ENCODE peak calls at places on chromosomes 3 and 15, in five cellular contexts. H, U, I, G and M are unnamed samples.

GRCh38 chr3:36868614-36869436 is 76.0 kb downstream of the TRANK1 start:
- DNase-seq in H (peak; percentile 4), U (peak; percentile 13), I (no peak), G (peak; percentile 37), M (peak; percentile 44)

GRCh38 chr15:73560501-73561117 is 72.6 kb downstream of the NPTN start:
- DNase-seq in H (no peak), U (no peak), I (no peak), G (no peak), M (no peak)

GRCh38 chr3:190301591-190301990 is 20.7 kb downstream of the CLDN1 start:
- DNase-seq in H (no peak), U (no peak), I (no peak), G (no peak), M (no peak)

GRCh38 chr15:74265046-74265639 is 29.0 kb downstream of the CCDC33 start:
- DNase-seq in H (no peak), U (no peak), I (peak; percentile 46), G (no peak), M (no peak)

GRCh38 chr3:149964296-149964695 is 6.4 kb downstream of the PFN2 start:
- DNase-seq in H (no peak), U (no peak), I (no peak), G (no peak), M (no peak)

GRCh38 chr15:82944840-82945239 is 7.7 kb downstream of the HOMER2 start:
- DNase-seq in H (no peak), U (no peak), I (no peak), G (no peak), M (no peak)

GRCh38 chr3:141763088-141763750 is at the start of gene GRK7:
- DNase-seq in H (no peak), U (no peak), I (no peak), G (no peak), M (no peak)

GRCh38 chr15:47360296-47360695 is 357.0 kb upstream of the SEMA6D start:
- DNase-seq in H (no peak), U (no peak), I (no peak), G (no peak), M (no peak)

GRCh38 chr3:99984668-99985067 is 129.6 kb downstream of the FILIP1L start:
- DNase-seq in H (no peak), U (no peak), I (no peak), G (no peak), M (no peak)

GRCh38 chr15:74959643-74959939 is 3.0 kb upstream of the RPP25 start:
- DNase-seq in H (no peak), U (no peak), I (no peak), G (no peak), M (no peak)

GRCh38 chr3:146308222-146308621 is 57.3 kb upstream of the PLSCR4 start:
- DNase-seq in H (no peak), U (no peak), I (no peak), G (no peak), M (no peak)

GRCh38 chr3:153970735-153971347 is 150.3 kb upstream of the ARHGEF26 start:
- DNase-seq in H (no peak), U (no peak), I (no peak), G (no peak), M (no peak)

GRCh38 chr15:68277605-68278344 is at the start of gene FEM1B:
- DNase-seq in H (peak; percentile 90), U (peak; percentile 85), I (peak; percentile 95), G (peak; percentile 92), M (peak; percentile 52)
- TF ChIP-seq POLR2A in H (peak; percentile 94), U (peak; percentile 88), I (no peak), G (peak; percentile 86), M (peak; percentile 36)

GRCh38 chr3:112115806-112116383 is 17.2 kb downstream of the GCSAM start:
- DNase-seq in H (no peak), U (no peak), I (no peak), G (no peak), M (no peak)
- TF ChIP-seq POLR2A in H (no peak), U (peak; percentile 34), I (no peak), G (no peak), M (no peak)

GRCh38 chr15:67093146-67093874 is 27.9 kb downstream of the SMAD3 start:
- DNase-seq in H (no peak), U (no peak), I (peak; percentile 51), G (peak; percentile 49), M (no peak)

GRCh38 chr15:67092726-67093125 is 27.3 kb downstream of the SMAD3 start:
- DNase-seq in H (no peak), U (no peak), I (no peak), G (no peak), M (no peak)

GRCh38 chr15:67091073-67091965 is 25.9 kb downstream of the SMAD3 start:
- DNase-seq in H (peak; percentile 89), U (no peak), I (peak; percentile 85), G (peak; percentile 72), M (peak; percentile 47)

GRCh38 chr15:67090297-67091072 is 25.1 kb downstream of the SMAD3 start:
- DNase-seq in H (no peak), U (no peak), I (no peak), G (no peak), M (no peak)

GRCh38 chr15:67091966-67092677 is 26.7 kb downstream of the SMAD3 start:
- DNase-seq in H (no peak), U (no peak), I (no peak), G (no peak), M (no peak)
- TF ChIP-seq POLR2A in H (no peak), U (no peak), I (no peak), G (no peak), M (no peak)

DNA sequence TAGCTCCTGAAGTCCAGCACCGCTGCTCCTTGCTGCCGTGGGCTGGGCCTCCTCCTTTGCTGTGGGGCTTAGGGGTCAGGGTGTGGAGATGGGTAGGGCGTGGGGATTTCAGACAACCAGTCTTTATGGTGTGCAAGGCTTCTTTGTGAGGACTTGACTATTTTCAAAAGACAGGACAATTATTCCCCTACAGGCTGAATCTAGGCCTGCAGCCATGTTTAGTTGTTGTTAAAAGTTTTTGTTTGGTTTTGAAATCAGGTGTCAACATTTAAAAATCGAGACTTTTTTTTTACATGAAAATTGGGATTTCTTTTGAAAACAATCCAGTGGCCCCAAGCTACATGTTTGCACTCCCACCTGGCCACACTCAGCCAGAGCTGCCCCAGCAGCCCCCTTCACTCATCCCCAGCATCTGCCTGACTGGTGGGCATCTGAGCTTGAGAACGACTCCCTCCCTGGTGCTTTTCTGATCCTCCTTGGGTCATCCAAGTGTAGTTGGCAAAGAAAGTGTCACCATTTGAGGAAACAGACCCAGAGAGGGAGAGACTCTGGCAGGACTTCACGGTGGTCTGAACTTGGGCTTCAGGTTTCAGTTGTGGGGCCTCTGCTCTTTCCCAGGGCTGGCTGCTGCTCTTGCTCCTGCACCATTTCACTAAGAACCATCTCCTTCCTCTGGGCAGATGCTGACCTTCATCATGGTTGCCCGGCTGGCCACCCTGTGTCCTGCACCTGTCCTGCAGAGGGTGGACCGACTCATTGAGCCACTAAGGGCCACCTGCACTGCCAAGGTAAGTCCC is 10.4 kb downstream of the RPL32 start:
- DNase-seq in H (no peak), U (no peak), I (no peak), G (no peak), M (no peak)
- TF ChIP-seq POLR2A in H (no peak), U (no peak), I (no peak), G (no peak), M (no peak)

GRCh38 chr15:39585871-39586301 is 5.0 kb downstream of the THBS1 start:
- DNase-seq in H (no peak), U (no peak), I (no peak), G (peak; percentile 19), M (no peak)

GRCh38 chr15:39587910-39588530 is 7.1 kb downstream of the THBS1 start:
- DNase-seq in H (no peak), U (no peak), I (no peak), G (peak; percentile 44), M (no peak)

GRCh38 chr15:39585394-39585841 is 4.5 kb downstream of the THBS1 start:
- DNase-seq in H (no peak), U (no peak), I (no peak), G (peak; percentile 13), M (no peak)

GRCh38 chr15:39587291-39587909 is 6.5 kb downstream of the THBS1 start:
- DNase-seq in H (no peak), U (no peak), I (no peak), G (peak; percentile 29), M (no peak)

GRCh38 chr15:39586387-39587171 is 5.7 kb downstream of the THBS1 start:
- DNase-seq in H (no peak), U (no peak), I (no peak), G (peak; percentile 28), M (no peak)
- TF ChIP-seq POLR2A in H (no peak), U (no peak), I (no peak), G (no peak), M (no peak)

DNA sequence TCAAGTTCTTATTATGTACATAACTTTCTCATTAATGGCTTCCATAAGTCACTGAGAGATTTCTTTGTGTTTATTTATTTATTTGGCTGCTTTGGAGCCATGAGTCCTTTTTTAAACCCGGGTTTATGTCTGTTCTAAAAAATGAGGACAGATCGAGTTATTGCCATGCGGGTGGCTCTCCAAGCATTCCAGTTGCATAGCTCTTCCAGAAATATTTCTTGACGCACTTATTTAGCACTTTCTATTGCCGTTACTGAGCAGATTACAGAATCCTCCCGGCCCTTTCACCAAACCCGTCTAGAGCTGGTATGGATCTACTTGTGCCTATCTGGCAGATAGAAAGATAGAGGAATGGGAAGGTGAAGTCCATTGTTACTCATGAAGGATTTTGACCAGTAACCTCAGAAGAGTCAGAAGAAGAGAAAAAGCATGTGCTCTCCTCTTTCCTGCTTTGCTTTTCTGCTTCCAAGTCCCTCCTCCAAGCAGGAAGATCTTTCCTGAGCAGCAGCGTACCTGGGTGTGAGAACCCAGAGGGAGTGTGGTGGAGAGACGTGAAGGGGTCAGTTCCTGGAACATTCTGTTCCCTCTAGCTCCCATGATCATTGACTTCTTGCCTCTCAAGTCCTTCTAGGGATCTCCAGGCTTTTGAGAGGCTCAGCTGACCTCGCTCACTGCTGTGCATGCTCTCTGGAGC is 112.8 kb downstream of the LPP start:
- DNase-seq in H (peak; percentile 80), U (no peak), I (peak; percentile 34), G (peak; percentile 51), M (no peak)
- TF ChIP-seq POLR2A in H (peak; percentile 85), U (no peak), I (no peak), G (no peak), M (no peak)